ENCODE peak calls at places on chromosomes 13 and 19, in nine cellular contexts. One of them, this sample, is unnamed.

GRCh38 chr19:7534531-7534980 is 961 bp upstream of the PNPLA6 start:
- DNase-seq in A172: peak; percentile 78
- DNase-seq in MCF 10A: peak; percentile 73
- DNase-seq in ascending aorta: peak; percentile 92
- DNase-seq in sciatic nerve: peak; percentile 83
- DNase-seq in uterus: peak; percentile 71
- DNase-seq in COLO829: no peak
- DNase-seq in dermis blood vessel endothelial cell: peak; percentile 93
- DNase-seq in activated naive CD8-positive, alpha-beta T cell treated with anti-CD3 and anti-CD28 coated beads for 36 hours: peak; percentile 64
- DNase-seq in this sample: peak; percentile 63

GRCh38 chr13:106372199-106373160 is 163.0 kb downstream of the EFNB2 start:
- DNase-seq in dermis blood vessel endothelial cell: peak; percentile 57
- DNase-seq in uterus: no peak
- DNase-seq in sciatic nerve: no peak
- DNase-seq in COLO829: no peak
- DNase-seq in activated naive CD8-positive, alpha-beta T cell treated with anti-CD3 and anti-CD28 coated beads for 36 hours: no peak
- DNase-seq in MCF 10A: no peak
- DNase-seq in ascending aorta: no peak
- DNase-seq in A172: peak; percentile 36
- DNase-seq in this sample: peak; percentile 2

GRCh38 chr19:38561053-38561606 is 56.6 kb downstream of the MAP4K1 start:
- DNase-seq in sciatic nerve: no peak
- DNase-seq in COLO829: no peak
- DNase-seq in activated naive CD8-positive, alpha-beta T cell treated with anti-CD3 and anti-CD28 coated beads for 36 hours: no peak
- DNase-seq in A172: no peak
- DNase-seq in MCF 10A: no peak
- DNase-seq in dermis blood vessel endothelial cell: no peak
- DNase-seq in ascending aorta: no peak
- DNase-seq in uterus: no peak
- DNase-seq in this sample: no peak

GRCh38 chr13:73849292-73849691 is 284.9 kb downstream of the KLF12 start:
- DNase-seq in activated naive CD8-positive, alpha-beta T cell treated with anti-CD3 and anti-CD28 coated beads for 36 hours: no peak
- DNase-seq in COLO829: no peak
- DNase-seq in A172: peak; percentile 33
- DNase-seq in uterus: no peak
- DNase-seq in ascending aorta: no peak
- DNase-seq in MCF 10A: peak; percentile 34
- DNase-seq in sciatic nerve: no peak
- DNase-seq in dermis blood vessel endothelial cell: peak; percentile 54
- DNase-seq in this sample: peak; percentile 44

GRCh38 chr13:59846845-59847620 is 316.7 kb downstream of the DIAPH3 start:
- DNase-seq in activated naive CD8-positive, alpha-beta T cell treated with anti-CD3 and anti-CD28 coated beads for 36 hours: no peak
- DNase-seq in dermis blood vessel endothelial cell: no peak
- DNase-seq in MCF 10A: peak; percentile 45
- DNase-seq in ascending aorta: no peak
- DNase-seq in COLO829: no peak
- DNase-seq in uterus: no peak
- DNase-seq in A172: no peak
- DNase-seq in sciatic nerve: no peak
- DNase-seq in this sample: no peak

GRCh38 chr13:22107549-22107948 is 436.7 kb downstream of the FGF9 start:
- DNase-seq in A172: no peak
- DNase-seq in COLO829: no peak
- DNase-seq in sciatic nerve: no peak
- DNase-seq in ascending aorta: no peak
- DNase-seq in MCF 10A: no peak
- DNase-seq in dermis blood vessel endothelial cell: no peak
- DNase-seq in uterus: no peak
- DNase-seq in activated naive CD8-positive, alpha-beta T cell treated with anti-CD3 and anti-CD28 coated beads for 36 hours: no peak
- DNase-seq in this sample: no peak

GRCh38 chr19:7917292-7918061 is 2.7 kb upstream of the SNAPC2 start:
- DNase-seq in sciatic nerve: peak; percentile 63
- DNase-seq in A172: no peak
- DNase-seq in ascending aorta: no peak
- DNase-seq in uterus: peak; percentile 61
- DNase-seq in COLO829: no peak
- DNase-seq in activated naive CD8-positive, alpha-beta T cell treated with anti-CD3 and anti-CD28 coated beads for 36 hours: peak; percentile 69
- DNase-seq in dermis blood vessel endothelial cell: peak; percentile 72
- DNase-seq in MCF 10A: no peak
- DNase-seq in this sample: peak; percentile 44

GRCh38 chr19:3350014-3350663 is 16.2 kb upstream of the NFIC start:
- DNase-seq in sciatic nerve: no peak
- DNase-seq in activated naive CD8-positive, alpha-beta T cell treated with anti-CD3 and anti-CD28 coated beads for 36 hours: no peak
- DNase-seq in A172: no peak
- DNase-seq in COLO829: no peak
- DNase-seq in dermis blood vessel endothelial cell: peak; percentile 67
- DNase-seq in ascending aorta: no peak
- DNase-seq in uterus: no peak
- DNase-seq in MCF 10A: peak; percentile 79
- DNase-seq in this sample: no peak

GRCh38 chr13:27770809-27771208 is 21.5 kb upstream of the GSX1 start:
- DNase-seq in COLO829: peak; percentile 30
- DNase-seq in A172: peak; percentile 16
- DNase-seq in uterus: no peak
- DNase-seq in activated naive CD8-positive, alpha-beta T cell treated with anti-CD3 and anti-CD28 coated beads for 36 hours: no peak
- DNase-seq in dermis blood vessel endothelial cell: peak; percentile 44
- DNase-seq in sciatic nerve: no peak
- DNase-seq in ascending aorta: no peak
- DNase-seq in MCF 10A: peak; percentile 66
- DNase-seq in this sample: peak; percentile 57

GRCh38 chr19:11693505-11694499 is 44.9 kb downstream of the ZNF823 start:
- DNase-seq in dermis blood vessel endothelial cell: peak; percentile 10
- DNase-seq in sciatic nerve: no peak
- DNase-seq in MCF 10A: peak; percentile 21
- DNase-seq in A172: peak; percentile 79
- DNase-seq in activated naive CD8-positive, alpha-beta T cell treated with anti-CD3 and anti-CD28 coated beads for 36 hours: no peak
- DNase-seq in uterus: no peak
- DNase-seq in COLO829: no peak
- DNase-seq in ascending aorta: no peak
- DNase-seq in this sample: peak; percentile 14

GRCh38 chr19:19866599-19867248 is 1.0 kb downstream of the ZNF253 start:
- DNase-seq in dermis blood vessel endothelial cell: peak; percentile 27
- DNase-seq in uterus: no peak
- DNase-seq in COLO829: no peak
- DNase-seq in sciatic nerve: no peak
- DNase-seq in A172: no peak
- DNase-seq in activated naive CD8-positive, alpha-beta T cell treated with anti-CD3 and anti-CD28 coated beads for 36 hours: peak; percentile 53
- DNase-seq in ascending aorta: no peak
- DNase-seq in MCF 10A: no peak
- DNase-seq in this sample: peak; percentile 84

GRCh38 chr13:39655041-39655568 is 357 bp upstream of the COG6 start:
- DNase-seq in MCF 10A: no peak
- DNase-seq in uterus: no peak
- DNase-seq in COLO829: no peak
- DNase-seq in sciatic nerve: no peak
- DNase-seq in activated naive CD8-positive, alpha-beta T cell treated with anti-CD3 and anti-CD28 coated beads for 36 hours: no peak
- DNase-seq in ascending aorta: no peak
- DNase-seq in A172: no peak
- DNase-seq in dermis blood vessel endothelial cell: no peak
- DNase-seq in this sample: peak; percentile 10

GRCh38 chr19:11191273-11191755 is 6.0 kb downstream of the KANK2 start:
- DNase-seq in dermis blood vessel endothelial cell: peak; percentile 77
- DNase-seq in MCF 10A: peak; percentile 54
- DNase-seq in ascending aorta: peak; percentile 88
- DNase-seq in sciatic nerve: no peak
- DNase-seq in uterus: peak; percentile 68
- DNase-seq in COLO829: no peak
- DNase-seq in A172: peak; percentile 97
- DNase-seq in activated naive CD8-positive, alpha-beta T cell treated with anti-CD3 and anti-CD28 coated beads for 36 hours: no peak
- DNase-seq in this sample: peak; percentile 75

GRCh38 chr19:51710163-51710562 is 13.6 kb downstream of the HAS1 start:
- DNase-seq in activated naive CD8-positive, alpha-beta T cell treated with anti-CD3 and anti-CD28 coated beads for 36 hours: no peak
- DNase-seq in A172: no peak
- DNase-seq in COLO829: no peak
- DNase-seq in ascending aorta: no peak
- DNase-seq in MCF 10A: no peak
- DNase-seq in sciatic nerve: no peak
- DNase-seq in dermis blood vessel endothelial cell: no peak
- DNase-seq in uterus: no peak
- DNase-seq in this sample: no peak

GRCh38 chr19:49677232-49677881 is at the start of gene PRMT1:
- DNase-seq in uterus: no peak
- DNase-seq in dermis blood vessel endothelial cell: peak; percentile 57
- DNase-seq in COLO829: no peak
- DNase-seq in MCF 10A: no peak
- DNase-seq in sciatic nerve: peak; percentile 83
- DNase-seq in ascending aorta: no peak
- DNase-seq in A172: peak; percentile 19
- DNase-seq in activated naive CD8-positive, alpha-beta T cell treated with anti-CD3 and anti-CD28 coated beads for 36 hours: peak; percentile 68
- DNase-seq in this sample: peak; percentile 72

GRCh38 chr13:86729206-86729605 is 930.0 kb upstream of the SLITRK6 start:
- DNase-seq in dermis blood vessel endothelial cell: no peak
- DNase-seq in ascending aorta: no peak
- DNase-seq in MCF 10A: peak; percentile 31
- DNase-seq in A172: no peak
- DNase-seq in activated naive CD8-positive, alpha-beta T cell treated with anti-CD3 and anti-CD28 coated beads for 36 hours: no peak
- DNase-seq in uterus: no peak
- DNase-seq in COLO829: no peak
- DNase-seq in sciatic nerve: no peak
- DNase-seq in this sample: no peak

GRCh38 chr19:1417681-1418493 is 10.5 kb downstream of the DAZAP1 start:
- DNase-seq in MCF 10A: no peak
- DNase-seq in COLO829: no peak
- DNase-seq in activated naive CD8-positive, alpha-beta T cell treated with anti-CD3 and anti-CD28 coated beads for 36 hours: no peak
- DNase-seq in dermis blood vessel endothelial cell: no peak
- DNase-seq in ascending aorta: no peak
- DNase-seq in sciatic nerve: no peak
- DNase-seq in A172: no peak
- DNase-seq in uterus: peak; percentile 56
- DNase-seq in this sample: no peak

GRCh38 chr13:112807653-112808376 is 118.0 kb downstream of the ATP11A start:
- DNase-seq in A172: no peak
- DNase-seq in ascending aorta: no peak
- DNase-seq in sciatic nerve: no peak
- DNase-seq in dermis blood vessel endothelial cell: no peak
- DNase-seq in activated naive CD8-positive, alpha-beta T cell treated with anti-CD3 and anti-CD28 coated beads for 36 hours: no peak
- DNase-seq in MCF 10A: no peak
- DNase-seq in COLO829: no peak
- DNase-seq in uterus: no peak
- DNase-seq in this sample: no peak

GRCh38 chr13:28817204-28817603 is 2.9 kb upstream of the MTUS2 start:
- DNase-seq in uterus: no peak
- DNase-seq in MCF 10A: no peak
- DNase-seq in sciatic nerve: no peak
- DNase-seq in activated naive CD8-positive, alpha-beta T cell treated with anti-CD3 and anti-CD28 coated beads for 36 hours: no peak
- DNase-seq in COLO829: no peak
- DNase-seq in A172: no peak
- DNase-seq in ascending aorta: no peak
- DNase-seq in dermis blood vessel endothelial cell: no peak
- DNase-seq in this sample: no peak

GRCh38 chr13:23510979-23511735 is 59.1 kb upstream of the TNFRSF19 start:
- DNase-seq in A172: peak; percentile 52
- DNase-seq in dermis blood vessel endothelial cell: peak; percentile 44
- DNase-seq in ascending aorta: no peak
- DNase-seq in uterus: no peak
- DNase-seq in COLO829: peak; percentile 63
- DNase-seq in sciatic nerve: no peak
- DNase-seq in activated naive CD8-positive, alpha-beta T cell treated with anti-CD3 and anti-CD28 coated beads for 36 hours: no peak
- DNase-seq in MCF 10A: peak; percentile 28
- DNase-seq in this sample: peak; percentile 16

GRCh38 chr13:73767747-73768315 is 366.4 kb downstream of the KLF12 start:
- DNase-seq in COLO829: no peak
- DNase-seq in MCF 10A: peak; percentile 16
- DNase-seq in uterus: no peak
- DNase-seq in dermis blood vessel endothelial cell: peak; percentile 21
- DNase-seq in A172: no peak
- DNase-seq in ascending aorta: no peak
- DNase-seq in sciatic nerve: no peak
- DNase-seq in activated naive CD8-positive, alpha-beta T cell treated with anti-CD3 and anti-CD28 coated beads for 36 hours: no peak
- DNase-seq in this sample: peak; percentile 37

GRCh38 chr13:30142502-30143211 is 164.7 kb downstream of the KATNAL1 start:
- DNase-seq in A172: peak; percentile 98
- DNase-seq in COLO829: peak; percentile 98
- DNase-seq in MCF 10A: peak; percentile 94
- DNase-seq in dermis blood vessel endothelial cell: peak; percentile 74
- DNase-seq in ascending aorta: no peak
- DNase-seq in sciatic nerve: no peak
- DNase-seq in uterus: peak; percentile 57
- DNase-seq in activated naive CD8-positive, alpha-beta T cell treated with anti-CD3 and anti-CD28 coated beads for 36 hours: no peak
- DNase-seq in this sample: no peak

GRCh38 chr13:44382635-44383145 is 9.1 kb downstream of the SERP2 start:
- DNase-seq in ascending aorta: no peak
- DNase-seq in dermis blood vessel endothelial cell: no peak
- DNase-seq in uterus: no peak
- DNase-seq in MCF 10A: no peak
- DNase-seq in A172: no peak
- DNase-seq in sciatic nerve: no peak
- DNase-seq in activated naive CD8-positive, alpha-beta T cell treated with anti-CD3 and anti-CD28 coated beads for 36 hours: no peak
- DNase-seq in COLO829: no peak
- DNase-seq in this sample: no peak

GRCh38 chr13:46615888-46616531 is 63.0 kb downstream of the LRCH1 start:
- DNase-seq in A172: no peak
- DNase-seq in sciatic nerve: no peak
- DNase-seq in activated naive CD8-positive, alpha-beta T cell treated with anti-CD3 and anti-CD28 coated beads for 36 hours: no peak
- DNase-seq in uterus: no peak
- DNase-seq in MCF 10A: no peak
- DNase-seq in dermis blood vessel endothelial cell: peak; percentile 48
- DNase-seq in ascending aorta: no peak
- DNase-seq in COLO829: peak; percentile 66
- DNase-seq in this sample: no peak